ENCODE peak calls at places on chromosomes 4 and X, in six cellular contexts. E is PC-3, L is bronchial epithelial cell, K is neural progenitor cell, U is left ventricle myocardium inferior, R is ascending aorta. J is an unnamed sample. For H3K27me3, the result is how much of the 10 kb centered on the place peaks cover.

GRCh38 chr4:150739591-150739990 is 157.6 kb downstream of the MAB21L2 start:
- DNase-seq in E (no peak), L (no peak), R (no peak), U (no peak), K (peak), J (no peak)

GRCh38 chr4:176102414-176102813 is 36.8 kb downstream of the WDR17 start:
- DNase-seq in L (no peak), U (no peak), K (no peak), E (no peak), R (no peak), J (no peak)

GRCh38 chr4:185920691-185921260 is 108.8 kb upstream of the SORBS2 start:
- DNase-seq in E (no peak), R (no peak), U (no peak), L (peak), K (no peak), J (no peak)

GRCh38 chrX:143461616-143462015 is 55.7 kb downstream of the SPANXN3 start:
- DNase-seq in E (no peak), L (no peak), U (no peak), R (no peak), K (no peak), J (no peak)

GRCh38 chrX:134538316-134538715 is 78.4 kb downstream of the HPRT1 start:
- DNase-seq in R (no peak), U (no peak), K (no peak), L (no peak), E (no peak), J (no peak)

GRCh38 chrX:136584545-136584944 is 52.5 kb downstream of the VGLL1 start:
- DNase-seq in U (no peak), E (no peak), R (no peak), K (no peak), L (no peak), J (no peak)

GRCh38 chrX:16666541-16666940 is 16.6 kb downstream of the S100G start:
- DNase-seq in K (peak), U (no peak), L (no peak), E (peak), R (no peak), J (no peak)

GRCh38 chrX:103846395-103846794 is 14.3 kb upstream of the RAB9B start:
- DNase-seq in R (no peak), E (peak), K (no peak), L (peak), U (no peak), J (no peak)

GRCh38 chrX:9907645-9908387 is 59.3 kb upstream of the CLDN34 start:
- DNase-seq in R (no peak), K (no peak), E (peak), L (peak), U (no peak), J (no peak)

GRCh38 chr4:40524642-40525041 is 105.0 kb downstream of the RBM47 start:
- DNase-seq in K (no peak), L (no peak), E (no peak), R (no peak), U (peak), J (no peak)

GRCh38 chr4:13559414-13559813 is 15.1 kb upstream of the NKX3-2 start:
- DNase-seq in R (no peak), L (peak), K (no peak), E (peak), U (no peak), J (no peak)
- H3K27me3 ChIP-seq in R (under half), L (under half), K (under half), E (under half), U (under half), J (under half)

DNA sequence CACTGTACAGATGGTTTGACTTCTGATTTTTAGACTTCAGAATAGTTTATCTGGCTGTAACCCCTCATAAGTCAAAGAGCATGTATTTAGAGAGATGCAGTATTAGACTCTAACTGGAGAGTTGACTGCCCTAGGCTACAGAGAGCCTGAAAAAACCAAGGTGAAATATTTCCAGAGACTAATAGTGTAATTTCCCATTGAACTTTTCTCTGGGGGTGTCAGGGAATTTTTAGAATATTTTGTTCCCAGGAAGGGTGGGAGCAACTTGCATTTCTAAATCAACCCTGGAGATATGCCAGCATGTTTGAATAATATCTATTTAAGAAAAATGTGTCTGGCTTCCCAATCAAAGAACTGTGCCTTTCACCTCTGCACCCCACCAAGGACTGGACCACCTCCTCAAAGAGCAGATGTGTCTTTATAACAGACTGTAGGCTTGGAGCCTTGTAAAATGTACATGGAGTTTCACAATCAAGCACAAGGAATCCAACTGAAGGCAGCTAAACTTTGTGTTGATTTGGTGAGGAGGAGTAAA is 2.0 kb downstream of the ANXA3 start:
- DNase-seq in U (no peak), L (no peak), R (no peak), K (no peak), E (no peak), J (no peak)
- H3K27me3 ChIP-seq in U (under half), L (under half), R (under half), K (under half), E (under half), J (under half)

DNA sequence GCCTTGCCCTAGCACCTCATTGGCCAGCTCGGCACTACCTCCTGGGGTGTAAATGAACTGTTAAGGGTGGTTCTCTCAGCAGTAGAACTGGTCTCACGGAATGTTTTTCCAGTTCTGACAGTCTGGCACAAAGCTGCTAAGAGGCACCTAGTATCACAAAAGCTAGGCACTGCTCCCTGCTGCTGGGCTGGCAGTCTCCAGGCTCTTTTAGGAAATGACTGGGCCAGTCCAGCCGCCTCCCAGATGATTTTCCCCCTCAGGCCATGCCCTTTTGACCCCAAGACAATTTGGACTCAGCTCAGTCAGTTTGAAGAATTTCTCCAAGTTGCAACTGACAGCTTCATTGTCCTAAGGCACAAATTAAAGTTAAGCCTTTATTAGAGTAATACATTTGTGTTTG is 8.0 kb downstream of the FRMD7 start:
- DNase-seq in E (peak), R (no peak), K (peak), L (no peak), U (no peak), J (no peak)
- H3K27me3 ChIP-seq in E (under half), R (under half), K (under half), L (under half), U (under half), J (under half)

GRCh38 chrX:26747877-26748276 is 531.9 kb downstream of the MAGEB5 start:
- DNase-seq in L (no peak), R (no peak), K (no peak), E (no peak), U (no peak), J (no peak)
- H3K27me3 ChIP-seq in L (under half), R (under half), K (under half), E (under half), U (under half), J (under half)

DNA sequence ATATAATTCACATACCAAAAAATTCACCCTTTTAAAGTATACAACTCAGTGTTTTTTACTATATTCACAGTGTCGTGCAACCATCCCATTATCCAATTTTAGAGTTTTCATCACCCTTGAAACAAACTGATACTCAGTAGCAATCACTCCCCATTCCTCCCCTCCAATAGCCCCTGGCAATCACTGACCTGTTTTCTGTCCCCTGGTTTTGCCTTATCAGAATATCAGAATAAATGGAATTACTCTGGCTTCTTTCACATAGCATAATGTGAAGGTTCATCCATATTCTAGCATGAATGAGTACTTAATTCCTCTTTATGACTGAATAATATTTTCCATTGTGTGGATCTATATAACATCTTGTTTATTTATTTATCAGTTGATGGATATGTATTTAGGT is 153.2 kb downstream of the AASDH start:
- DNase-seq in L (no peak), U (no peak), K (no peak), E (no peak), R (no peak), J (no peak)
- H3K27me3 ChIP-seq in L (under half), U (under half), K (under half), E (under half), R (under half), J (under half)

GRCh38 chr4:6550821-6551220 is 24.2 kb upstream of the MAN2B2 start:
- DNase-seq in K (no peak), R (no peak), L (no peak), U (no peak), E (no peak), J (no peak)
- H3K27me3 ChIP-seq in K (half or more), R (under half), L (under half), U (under half), E (under half), J (under half)

J was measured in thoracic aorta.